ENCODE peak calls at places on chromosomes 7 and 10, in four cellular contexts. U, M, A and D are unnamed samples. For H3K4me1, the result is how much of the 10 kb centered on the place peaks cover.

GRCh38 chr10:5165738-5166137 is 19.2 kb downstream of the AKR1C8 start:
- DNase-seq in U (peak), M (peak), A (no peak), D (no peak)

GRCh38 chr10:72682626-72683025 is 9.3 kb upstream of the MCU start:
- DNase-seq in M (peak), U (no peak), A (no peak), D (peak)

GRCh38 chr7:92504563-92504962 is 23.8 kb downstream of the PEX1 start:
- DNase-seq in A (no peak), U (no peak), M (no peak), D (no peak)

GRCh38 chr10:124697443-124697836 is 46.7 kb downstream of the FAM53B start:
- DNase-seq in A (no peak), U (no peak), M (no peak), D (no peak)

GRCh38 chr10:28219241-28219640 is 83.6 kb downstream of the MPP7 start:
- DNase-seq in U (no peak), M (no peak), A (no peak), D (peak)

GRCh38 chr10:132309879-132310591 is 2.3 kb upstream of the STK32C start:
- DNase-seq in A (no peak), M (no peak), U (no peak), D (no peak)

GRCh38 chr7:42010751-42011150 is 226.3 kb downstream of the GLI3 start:
- DNase-seq in M (no peak), A (no peak), U (no peak), D (peak)

GRCh38 chr10:34102917-34103506 is 712.1 kb downstream of the PARD3 start:
- DNase-seq in M (no peak), U (no peak), A (no peak), D (peak)

GRCh38 chr7:16836481-16836880 is 31.7 kb upstream of the AGR2 start:
- DNase-seq in U (no peak), M (no peak), A (no peak), D (no peak)

GRCh38 chr7:122578350-122578749 is 120.6 kb downstream of the RNF133 start:
- DNase-seq in M (no peak), A (no peak), U (no peak), D (no peak)

GRCh38 chr7:151454932-151455530 is 15.1 kb upstream of the CRYGN start:
- DNase-seq in M (no peak), U (no peak), A (peak), D (no peak)

GRCh38 chr7:48643420-48644013 is 280.8 kb upstream of the CDC14C start:
- DNase-seq in M (no peak), U (no peak), A (no peak), D (no peak)

GRCh38 chr7:137655804-137656203 is 191.0 kb downstream of the DGKI start:
- DNase-seq in A (no peak), U (no peak), M (no peak), D (peak)

GRCh38 chr10:6009159-6009558 is 31.8 kb upstream of the IL15RA start:
- DNase-seq in U (no peak), A (no peak), M (no peak), D (peak)

GRCh38 chr10:26706206-26706605 is 8.7 kb downstream of the PDSS1 start:
- DNase-seq in A (no peak), M (no peak), U (no peak), D (no peak)

GRCh38 chr10:70380350-70381135 is 1.9 kb downstream of the LRRC20 start:
- DNase-seq in M (no peak), A (no peak), U (no peak), D (no peak)

GRCh38 chr10:76396126-76396525 is 964.7 kb downstream of the LRMDA start:
- DNase-seq in A (no peak), U (no peak), M (no peak), D (no peak)

GRCh38 chr7:2172311-2173183 is 60.2 kb downstream of the MAD1L1 start:
- DNase-seq in A (peak), M (peak), U (no peak), D (peak)

GRCh38 chr10:13671874-13672273 is 85.1 kb downstream of the PRPF18 start:
- DNase-seq in M (no peak), U (no peak), A (no peak), D (no peak)

GRCh38 chr7:69659964-69660363 is 61.7 kb downstream of the AUTS2 start:
- DNase-seq in U (peak), A (peak), M (no peak), D (peak)

GRCh38 chr7:90988523-90988922 is 275.7 kb upstream of the FZD1 start:
- DNase-seq in M (no peak), U (no peak), A (no peak), D (no peak)

GRCh38 chr10:4057725-4058513 is 272.9 kb upstream of the KLF6 start:
- DNase-seq in U (no peak), A (no peak), M (no peak), D (peak)

GRCh38 chr10:112950714-112951348 is 784 bp downstream of the TCF7L2 start:
- DNase-seq in U (peak), A (no peak), M (peak), D (peak)

GRCh38 chr10:67836491-67836890 is 1.5 kb downstream of the DNAJC12 start:
- DNase-seq in U (no peak), M (no peak), A (no peak), D (no peak)

GRCh38 chr10:119206603-119207366 is 586 bp upstream of the GRK5 start:
- DNase-seq in M (peak), A (peak), U (peak), D (peak)

GRCh38 chr7:4307645-4308590 is 374.2 kb upstream of the FOXK1 start:
- DNase-seq in M (no peak), U (no peak), A (peak), D (no peak)

GRCh38 chr7:34755008-34755407 is 97.0 kb downstream of the NPSR1 start:
- DNase-seq in A (no peak), U (no peak), M (no peak), D (no peak)

GRCh38 chr10:132397671-132398565 is 918 bp downstream of the PWWP2B start:
- DNase-seq in M (peak), U (peak), A (no peak), D (peak)

GRCh38 chr7:153948055-153948454 is 104.1 kb upstream of the DPP6 start:
- DNase-seq in A (no peak), M (no peak), U (no peak), D (no peak)

GRCh38 chr10:24759706-24760105 is 36.0 kb upstream of the ARHGAP21 start:
- DNase-seq in A (no peak), M (no peak), U (peak), D (no peak)

GRCh38 chr10:24119919-24120318 is 89.0 kb upstream of the KIAA1217 start:
- DNase-seq in M (no peak), A (no peak), U (no peak), D (no peak)

GRCh38 chr7:20352573-20353304 is 22.0 kb downstream of the ITGB8 start:
- DNase-seq in M (peak), A (no peak), U (no peak), D (peak)

GRCh38 chr7:39949980-39950472 is at the start of gene CDK13:
- DNase-seq in A (peak), M (peak), U (peak), D (peak)

GRCh38 chr7:82433507-82433906 is 10.1 kb downstream of the CACNA2D1 start:
- DNase-seq in A (no peak), U (no peak), M (no peak), D (no peak)

GRCh38 chr7:95250591-95250990 is 73.7 kb downstream of the PON1 start:
- DNase-seq in A (no peak), M (no peak), U (no peak), D (no peak)

GRCh38 chr10:89442347-89442746 is 28.0 kb downstream of the IFIT5 start:
- DNase-seq in U (no peak), M (no peak), A (no peak), D (no peak)

GRCh38 chr10:15642095-15642494 is 77.6 kb downstream of the ITGA8 start:
- DNase-seq in A (no peak), M (no peak), U (no peak), D (peak)

GRCh38 chr7:30761214-30762156 is 9.6 kb downstream of the INMT start:
- DNase-seq in M (no peak), U (no peak), A (no peak), D (no peak)
- H3K4me1 ChIP-seq in M (under half), U (under half), A (under half), D (under half)

GRCh38 chr10:62632071-62632809 is 172.3 kb upstream of the ADO start:
- DNase-seq in A (no peak), U (no peak), M (peak), D (no peak)

GRCh38 chr10:62626817-62627216 is 177.7 kb upstream of the ADO start:
- DNase-seq in U (no peak), M (no peak), A (no peak), D (peak)

GRCh38 chr10:62626096-62626495 is 178.4 kb upstream of the ADO start:
- DNase-seq in A (no peak), U (no peak), M (no peak), D (no peak)

GRCh38 chr10:62625484-62625883 is 179.0 kb upstream of the ADO start:
- DNase-seq in U (no peak), M (no peak), A (no peak), D (no peak)

DNA sequence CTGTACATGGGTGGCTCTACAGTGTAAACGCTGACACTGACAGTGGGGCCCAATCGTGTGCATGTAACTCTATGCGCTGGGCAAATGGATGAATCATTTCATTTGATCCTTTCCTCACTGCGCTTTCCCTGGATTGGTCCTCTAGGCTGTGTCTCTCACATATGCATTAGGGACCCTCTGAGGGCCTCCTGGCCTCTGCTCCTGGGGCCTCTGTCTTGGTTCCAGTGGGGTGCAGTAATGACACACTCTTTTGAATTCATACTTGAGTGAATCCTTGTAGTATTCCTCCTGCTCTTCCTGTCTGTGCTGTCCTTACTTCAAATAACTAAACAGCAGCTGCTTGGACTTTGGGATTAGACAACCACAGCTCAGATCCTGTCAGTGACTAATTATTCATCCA is 176.5 kb upstream of the ADO start:
- DNase-seq in A (no peak), M (peak), U (no peak), D (peak)
- H3K4me2 ChIP-seq in A (no peak), M (no peak), U (no peak), D (no peak)

GRCh38 chr10:110870823-110871235 is 899 bp upstream of the PDCD4 start:
- DNase-seq in A (no peak), U (peak), M (no peak), D (peak)
- H3K27ac ChIP-seq in A (no peak), U (peak), M (peak), D (peak)

DNA sequence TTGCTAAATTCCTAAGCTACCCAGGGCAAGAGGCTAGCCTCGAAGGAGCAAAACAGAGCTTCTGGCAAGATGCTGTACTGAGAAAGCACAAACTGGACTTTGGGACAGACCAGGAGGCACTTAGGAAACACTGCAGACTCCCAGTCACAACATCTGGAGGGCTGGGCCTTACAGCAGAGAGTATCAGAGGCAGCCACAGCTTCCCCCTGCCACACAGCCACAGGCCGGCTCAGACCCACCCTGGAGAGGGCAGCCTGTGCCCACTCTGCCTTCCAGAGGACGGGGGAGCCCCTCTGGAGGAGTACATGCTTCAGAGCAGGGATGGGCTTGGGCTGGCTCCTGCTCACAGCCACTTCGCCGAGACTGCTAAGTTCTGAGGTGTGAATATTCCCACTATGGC is 17.4 kb downstream of the ESYT2 start:
- DNase-seq in A (no peak), M (no peak), U (peak), D (peak)
- H3K4me1 ChIP-seq in A (under half), M (half or more), U (under half), D (under half)